ENCODE peak calls at places on chromosomes 12 and 14, in ten cellular contexts. U, V, K, G, L, F, O, J, R and Y are unnamed samples.

GRCh38 chr12:47194501-47194900 is 114.7 kb upstream of the AMIGO2 start:
- DNase-seq in V (no peak), U (no peak), G (no peak), K (no peak), F (no peak), O (no peak), R (no peak), L (no peak), J (no peak), Y (no peak)

GRCh38 chr12:47889040-47889439 is 15.8 kb downstream of the VDR start:
- DNase-seq in G (no peak), O (no peak), L (no peak), V (no peak), U (no peak), J (no peak), R (no peak), F (no peak), K (no peak), Y (no peak)

GRCh38 chr14:96362071-96362964 is 823 bp downstream of the ATG2B start:
- DNase-seq in V (no peak), U (peak; percentile 55), G (no peak), J (peak; percentile 54), L (peak; percentile 43), O (no peak), K (peak; percentile 37), F (no peak), R (peak; percentile 66), Y (no peak)

GRCh38 chr12:6334940-6335450 is 6.9 kb downstream of the TNFRSF1A start:
- DNase-seq in U (no peak), K (no peak), L (no peak), O (peak; percentile 56), R (peak; percentile 76), V (no peak), G (no peak), J (no peak), F (peak; percentile 39), Y (no peak)

GRCh38 chr14:22429546-22429945 is 159.5 kb downstream of the DAD1 start:
- DNase-seq in G (no peak), R (no peak), L (no peak), U (no peak), V (no peak), J (no peak), O (no peak), F (no peak), K (no peak), Y (no peak)

GRCh38 chr12:131965073-131965472 is 15.3 kb downstream of the EP400 start:
- DNase-seq in K (peak; percentile 22), V (no peak), R (no peak), L (no peak), F (no peak), J (no peak), U (no peak), G (no peak), O (no peak), Y (no peak)

GRCh38 chr12:23337213-23337612 is 612.3 kb downstream of the SOX5 start:
- DNase-seq in O (no peak), G (no peak), J (no peak), L (no peak), F (no peak), K (no peak), V (no peak), R (no peak), U (no peak), Y (no peak)

GRCh38 chr14:63203618-63204406 is 431 bp upstream of the RHOJ start:
- DNase-seq in J (peak; percentile 100), G (peak; percentile 79), V (peak; percentile 20), L (peak; percentile 57), F (peak; percentile 82), U (peak; percentile 40), K (peak; percentile 99), O (peak; percentile 89), R (peak; percentile 86), Y (peak; percentile 76)

GRCh38 chr12:101616027-101616494 is 21.3 kb downstream of the MYBPC1 start:
- DNase-seq in J (peak; percentile 20), L (peak; percentile 61), F (no peak), V (no peak), R (no peak), G (no peak), O (no peak), U (no peak), K (peak; percentile 71), Y (no peak)

GRCh38 chr14:100433428-100433814 is 110.3 kb downstream of the SLC25A47 start:
- DNase-seq in O (no peak), J (no peak), G (no peak), F (no peak), U (no peak), L (no peak), K (no peak), R (no peak), V (no peak), Y (no peak)

DNA sequence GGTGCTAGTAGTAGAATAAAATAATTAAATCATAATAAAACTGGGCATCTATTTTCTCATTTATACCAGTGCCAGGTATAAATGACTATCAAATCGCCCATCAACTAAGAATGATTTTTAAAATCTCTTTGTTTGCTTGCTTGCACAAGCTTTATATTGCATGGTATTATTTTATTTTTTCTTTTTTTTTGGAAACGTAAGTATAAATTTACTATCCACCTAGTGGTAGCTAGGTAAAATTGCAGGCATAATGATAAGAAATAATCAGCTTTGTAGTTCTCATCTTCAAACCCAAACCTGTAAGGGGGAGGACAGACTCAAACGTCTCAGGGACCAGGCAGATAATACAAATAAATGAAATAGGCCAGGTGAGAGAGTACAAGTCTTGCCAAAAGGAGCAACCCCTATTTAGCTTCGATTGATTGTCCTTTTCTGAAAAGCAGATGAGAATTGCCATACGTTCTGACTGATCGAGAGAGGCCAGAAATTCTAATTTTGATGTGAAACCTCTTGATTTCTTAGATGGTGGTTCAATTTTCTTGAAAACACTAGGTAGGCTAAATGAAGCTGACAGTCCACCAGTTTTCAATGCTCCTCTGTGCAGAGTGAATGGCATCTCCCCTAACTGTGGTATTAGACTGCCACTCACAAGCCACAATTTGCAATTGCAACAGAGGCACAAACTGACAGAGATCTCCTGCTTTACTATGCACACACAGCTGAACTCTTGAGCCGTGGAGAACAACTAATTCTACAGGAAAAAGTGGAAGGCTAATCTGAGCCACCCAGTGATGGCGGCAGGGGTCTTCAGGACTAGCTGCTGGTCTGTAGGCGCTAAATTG is 189.3 kb downstream of the DACT1 start:
- DNase-seq in V (no peak), L (no peak), U (no peak), J (no peak), R (no peak), F (no peak), G (no peak), O (no peak), K (no peak), Y (no peak)
- TF ChIP-seq CTCF in V (peak; percentile 53), L (no peak), U (peak; percentile 11), J (peak; percentile 28), R (no peak), F (no peak), G (peak; percentile 76), O (no peak), K (peak; percentile 37), Y (peak; percentile 95)

GRCh38 chr12:1580036-1580435 is 14.3 kb downstream of the FBXL14 start:
- DNase-seq in K (no peak), U (no peak), J (no peak), R (no peak), O (no peak), L (no peak), V (no peak), G (no peak), F (no peak), Y (no peak)

GRCh38 chr12:1583421-1584078 is 10.8 kb downstream of the FBXL14 start:
- DNase-seq in J (peak; percentile 94), L (peak; percentile 73), V (peak; percentile 74), G (no peak), O (peak; percentile 58), K (peak; percentile 94), F (peak; percentile 68), R (no peak), U (no peak), Y (peak; percentile 72)

GRCh38 chr12:1580526-1580925 is 13.9 kb downstream of the FBXL14 start:
- DNase-seq in F (no peak), K (no peak), L (no peak), R (no peak), U (no peak), J (no peak), V (no peak), G (no peak), O (no peak), Y (no peak)

GRCh38 chr12:1582709-1583050 is 11.7 kb downstream of the FBXL14 start:
- DNase-seq in J (no peak), G (no peak), V (no peak), R (no peak), L (no peak), K (no peak), U (no peak), O (no peak), F (no peak), Y (no peak)

GRCh38 chr12:1581973-1582708 is 12.2 kb downstream of the FBXL14 start:
- DNase-seq in F (no peak), K (peak; percentile 56), V (no peak), G (no peak), U (no peak), J (no peak), O (no peak), L (no peak), R (no peak), Y (no peak)
- TF ChIP-seq CTCF in F (no peak), K (no peak), V (no peak), G (no peak), U (no peak), J (no peak), O (no peak), L (no peak), R (no peak), Y (no peak)

GRCh38 chr12:57605308-57606015 is 838 bp downstream of the DTX3 start:
- DNase-seq in G (no peak), O (no peak), U (no peak), L (no peak), K (no peak), J (no peak), V (no peak), F (no peak), R (no peak), Y (no peak)

GRCh38 chr12:57604454-57605307 is at the start of gene DTX3:
- DNase-seq in J (no peak), K (peak; percentile 43), F (peak; percentile 65), V (no peak), R (no peak), G (no peak), L (peak; percentile 42), U (no peak), O (peak; percentile 62), Y (no peak)

GRCh38 chr12:57602544-57602943 is 2.1 kb upstream of the DTX3 start:
- DNase-seq in J (no peak), L (no peak), F (no peak), K (no peak), V (no peak), R (no peak), U (no peak), O (no peak), G (no peak), Y (no peak)

GRCh38 chr12:57603758-57604453 is 718 bp upstream of the DTX3 start:
- DNase-seq in G (no peak), L (no peak), R (no peak), V (no peak), K (peak; percentile 63), U (no peak), O (peak; percentile 75), F (peak; percentile 76), J (peak; percentile 50), Y (no peak)

GRCh38 chr12:57603323-57603722 is 1.3 kb upstream of the DTX3 start:
- DNase-seq in U (no peak), O (no peak), V (no peak), F (no peak), J (no peak), L (no peak), K (no peak), G (no peak), R (no peak), Y (no peak)
- TF ChIP-seq CTCF in U (no peak), O (no peak), V (no peak), F (no peak), J (no peak), L (no peak), K (no peak), G (no peak), R (no peak), Y (no peak)

GRCh38 chr14:72745991-72746980 is 147.6 kb downstream of the DPF3 start:
- DNase-seq in J (peak; percentile 72), V (no peak), G (peak; percentile 63), O (no peak), R (no peak), F (no peak), L (no peak), U (no peak), K (peak; percentile 91), Y (no peak)
- TF ChIP-seq CTCF in J (peak; percentile 24), V (no peak), G (no peak), O (no peak), R (no peak), F (no peak), L (no peak), U (no peak), K (peak; percentile 53), Y (no peak)